ENCODE peak calls at places on chromosomes 2 and 18, in ten cellular contexts. One of them, this sample, is unnamed.

GRCh38 chr18:55272510-55273243 is 313.4 kb upstream of the CCDC68 start:
- DNase-seq in NCI-H1694: no peak
- DNase-seq in adrenal gland: no peak
- DNase-seq in NCI-H1417: no peak
- DNase-seq in EL: peak; percentile 81
- DNase-seq in thoracic aorta: no peak
- DNase-seq in GM12891: no peak
- DNase-seq in T-helper 17 cell: no peak
- DNase-seq in H1: no peak
- DNase-seq in BE2C: no peak
- DNase-seq in this sample: no peak

GRCh38 chr2:234257859-234258561 is 207.5 kb downstream of the SPP2 start:
- DNase-seq in T-helper 17 cell: no peak
- DNase-seq in NCI-H1694: peak; percentile 68
- DNase-seq in thoracic aorta: no peak
- DNase-seq in EL: peak; percentile 96
- DNase-seq in adrenal gland: peak; percentile 67
- DNase-seq in GM12891: no peak
- DNase-seq in NCI-H1417: no peak
- DNase-seq in H1: peak; percentile 53
- DNase-seq in BE2C: peak; percentile 77
- DNase-seq in this sample: no peak

GRCh38 chr2:232473467-232473890 is 14.2 kb downstream of the ECEL1 start:
- DNase-seq in adrenal gland: peak; percentile 67
- DNase-seq in T-helper 17 cell: no peak
- DNase-seq in GM12891: no peak
- DNase-seq in thoracic aorta: no peak
- DNase-seq in EL: no peak
- DNase-seq in NCI-H1417: peak; percentile 71
- DNase-seq in BE2C: peak; percentile 84
- DNase-seq in NCI-H1694: peak; percentile 40
- DNase-seq in H1: no peak
- DNase-seq in this sample: no peak

GRCh38 chr2:140643761-140644187 is 1487.0 kb downstream of the LRP1B start:
- DNase-seq in BE2C: no peak
- DNase-seq in H1: no peak
- DNase-seq in T-helper 17 cell: no peak
- DNase-seq in NCI-H1417: peak; percentile 1
- DNase-seq in NCI-H1694: no peak
- DNase-seq in GM12891: no peak
- DNase-seq in thoracic aorta: no peak
- DNase-seq in adrenal gland: peak; percentile 1
- DNase-seq in EL: no peak
- DNase-seq in this sample: no peak

GRCh38 chr2:236715511-236715961 is 145.9 kb downstream of the ACKR3 start:
- DNase-seq in H1: no peak
- DNase-seq in T-helper 17 cell: no peak
- DNase-seq in BE2C: no peak
- DNase-seq in thoracic aorta: no peak
- DNase-seq in adrenal gland: no peak
- DNase-seq in NCI-H1417: no peak
- DNase-seq in EL: no peak
- DNase-seq in GM12891: no peak
- DNase-seq in NCI-H1694: no peak
- DNase-seq in this sample: no peak

GRCh38 chr2:225270861-225271260 is 128.6 kb upstream of the NYAP2 start:
- DNase-seq in adrenal gland: peak; percentile 38
- DNase-seq in H1: no peak
- DNase-seq in BE2C: peak; percentile 64
- DNase-seq in NCI-H1417: peak; percentile 2
- DNase-seq in T-helper 17 cell: no peak
- DNase-seq in thoracic aorta: no peak
- DNase-seq in EL: peak; percentile 78
- DNase-seq in GM12891: peak; percentile 15
- DNase-seq in NCI-H1694: peak; percentile 12
- DNase-seq in this sample: no peak

GRCh38 chr2:240247868-240248820 is 107.7 kb upstream of the OTOS start:
- DNase-seq in EL: no peak
- DNase-seq in NCI-H1694: no peak
- DNase-seq in adrenal gland: no peak
- DNase-seq in thoracic aorta: no peak
- DNase-seq in H1: no peak
- DNase-seq in BE2C: peak; percentile 61
- DNase-seq in NCI-H1417: no peak
- DNase-seq in GM12891: no peak
- DNase-seq in T-helper 17 cell: no peak
- DNase-seq in this sample: no peak

GRCh38 chr2:57550912-57551311 is 495.7 kb upstream of the VRK2 start:
- DNase-seq in adrenal gland: no peak
- DNase-seq in NCI-H1694: no peak
- DNase-seq in EL: no peak
- DNase-seq in BE2C: no peak
- DNase-seq in thoracic aorta: no peak
- DNase-seq in NCI-H1417: no peak
- DNase-seq in GM12891: no peak
- DNase-seq in H1: no peak
- DNase-seq in T-helper 17 cell: no peak
- DNase-seq in this sample: no peak

GRCh38 chr18:67525328-67526110 is 9.0 kb upstream of the DSEL start:
- DNase-seq in EL: peak; percentile 98
- DNase-seq in NCI-H1417: no peak
- DNase-seq in NCI-H1694: no peak
- DNase-seq in H1: no peak
- DNase-seq in BE2C: no peak
- DNase-seq in GM12891: no peak
- DNase-seq in thoracic aorta: no peak
- DNase-seq in adrenal gland: peak; percentile 84
- DNase-seq in T-helper 17 cell: no peak
- DNase-seq in this sample: no peak

GRCh38 chr2:162100579-162100978 is 26.6 kb upstream of the DPP4 start:
- DNase-seq in adrenal gland: no peak
- DNase-seq in T-helper 17 cell: no peak
- DNase-seq in GM12891: no peak
- DNase-seq in H1: no peak
- DNase-seq in thoracic aorta: no peak
- DNase-seq in NCI-H1417: no peak
- DNase-seq in BE2C: no peak
- DNase-seq in NCI-H1694: no peak
- DNase-seq in EL: no peak
- DNase-seq in this sample: no peak

This sample was measured in T follicular helper cell.